ENCODE peak calls at places on chromosomes 12 and 14, in ten cellular contexts. H is natural killer cell treated with Interleukin-12 subunit alpha and Interleukin-12 subunit beta and Interleukin-15 and Interleukin-18, amount 100 ng/mL, for 72 hours; F is amniotic stem cell; I is stimulated activated CD8-positive, alpha-beta memory T cell treated with anti-CD3 and anti-CD28 coated beads, Interleukin-4, amount 100 ng/mL, for 1 hour; T is lower lobe of right lung; L is GOT3; W is GM23338; O is cardiac fibroblast; J is NK-92 treated with Interleukin-12 subunit alpha and Interleukin-12 subunit beta, amount 100 ng/mL, for 24 hours; C is GM20000. R is an unnamed sample.

GRCh38 chr12:116459921-116460666 is 99.1 kb upstream of the MAP1LC3B2 start:
- DNase-seq in H (no peak), F (no peak), I (no peak), T (no peak), L (no peak), W (no peak), O (no peak), J (no peak), C (no peak), R (no peak)

GRCh38 chr12:58916891-58917570 is 3.3 kb downstream of the LRIG3 start:
- DNase-seq in H (no peak), F (no peak), I (no peak), T (no peak), L (no peak), W (no peak), O (peak), J (no peak), C (no peak), R (no peak)

GRCh38 chr12:79020106-79020505 is 155.5 kb downstream of the SYT1 start:
- DNase-seq in H (no peak), F (no peak), I (no peak), T (no peak), L (no peak), W (no peak), O (peak), J (no peak), C (no peak), R (no peak)

GRCh38 chr12:6266431-6267006 is 44.0 kb upstream of the PLEKHG6 start:
- DNase-seq in H (peak), F (no peak), I (no peak), T (peak), L (no peak), W (no peak), O (no peak), J (no peak), C (no peak), R (no peak)

GRCh38 chr14:23568600-23569310 is 1.2 kb upstream of the AP1G2 start:
- DNase-seq in H (no peak), F (no peak), I (no peak), T (no peak), L (no peak), W (peak), O (no peak), J (no peak), C (no peak), R (no peak)

GRCh38 chr12:122354958-122355641 is 67.4 kb downstream of the CLIP1 start:
- DNase-seq in H (no peak), F (no peak), I (no peak), T (no peak), L (no peak), W (no peak), O (no peak), J (no peak), C (no peak), R (no peak)

GRCh38 chr12:67096533-67097318 is 172.4 kb upstream of the CAND1 start:
- DNase-seq in H (no peak), F (no peak), I (no peak), T (no peak), L (no peak), W (no peak), O (peak), J (no peak), C (no peak), R (peak)

GRCh38 chr12:127507336-127507735 is 759.6 kb upstream of the TMEM132C start:
- DNase-seq in H (no peak), F (no peak), I (no peak), T (no peak), L (no peak), W (no peak), O (no peak), J (no peak), C (no peak), R (no peak)

GRCh38 chr12:3148366-3149000 is 71.3 kb downstream of the TSPAN9 start:
- DNase-seq in H (no peak), F (no peak), I (no peak), T (no peak), L (no peak), W (no peak), O (no peak), J (no peak), C (no peak), R (no peak)

GRCh38 chr12:34405286-34406227 is 383.3 kb downstream of the ALG10 start:
- DNase-seq in H (peak), F (no peak), I (no peak), T (peak), L (no peak), W (no peak), O (no peak), J (no peak), C (no peak), R (no peak)

GRCh38 chr12:114981036-114981435 is 297.1 kb upstream of the TBX3 start:
- DNase-seq in H (no peak), F (no peak), I (no peak), T (no peak), L (no peak), W (no peak), O (no peak), J (no peak), C (no peak), R (no peak)

GRCh38 chr12:104280703-104281458 is 22.7 kb upstream of the EID3 start:
- DNase-seq in H (no peak), F (peak), I (no peak), T (no peak), L (no peak), W (no peak), O (peak), J (no peak), C (no peak), R (peak)

GRCh38 chr12:124831590-124831989 is 32.1 kb downstream of the SCARB1 start:
- DNase-seq in H (no peak), F (no peak), I (no peak), T (no peak), L (no peak), W (no peak), O (no peak), J (no peak), C (no peak), R (no peak)

GRCh38 chr12:77064891-77065360 is 443 bp downstream of the E2F7 start:
- DNase-seq in H (no peak), F (no peak), I (no peak), T (no peak), L (no peak), W (peak), O (peak), J (peak), C (no peak), R (no peak)